ENCODE peak calls at places on chromosomes 4 and X, in five cellular contexts. W, K, B, V and Z are unnamed samples.

GRCh38 chr4:103948244-103949018 is 228.6 kb upstream of the TACR3 start:
- DNase-seq in K (no peak), B (no peak), V (no peak), W (no peak), Z (no peak)

GRCh38 chrX:17923546-17923945 is 62.4 kb upstream of the RAI2 start:
- DNase-seq in V (no peak), B (no peak), W (no peak), K (no peak), Z (no peak)

GRCh38 chr4:186765138-186765537 is 41.5 kb upstream of the FAT1 start:
- DNase-seq in V (no peak), B (no peak), K (no peak), W (no peak), Z (no peak)

GRCh38 chrX:78619829-78620228 is 39.3 kb downstream of the RTL3 start:
- DNase-seq in W (peak; percentile 55), B (no peak), V (no peak), K (no peak), Z (no peak)

GRCh38 chr4:2964077-2964471 is 703 bp downstream of the GRK4 start:
- DNase-seq in B (no peak), V (no peak), W (no peak), K (no peak), Z (no peak)

GRCh38 chrX:154307207-154307606 is 11.6 kb downstream of the TKTL1 start:
- DNase-seq in K (no peak), V (no peak), B (no peak), W (no peak), Z (no peak)

GRCh38 chr4:184450045-184450444 is 24.3 kb downstream of the IRF2 start:
- DNase-seq in K (no peak), B (no peak), V (no peak), W (peak; percentile 78), Z (peak; percentile 71)

GRCh38 chr4:48197643-48198237 is 63.7 kb upstream of the TXK start:
- DNase-seq in W (no peak), K (no peak), V (no peak), B (no peak), Z (no peak)

GRCh38 chr4:104728380-104729122 is 233.9 kb upstream of the CXXC4 start:
- DNase-seq in W (peak; percentile 63), B (no peak), V (peak; percentile 63), K (no peak), Z (peak; percentile 29)

GRCh38 chr4:126144838-126145237 is 830.1 kb downstream of the FAT4 start:
- DNase-seq in W (no peak), K (no peak), B (no peak), V (no peak), Z (peak; percentile 31)

GRCh38 chr4:40245794-40246546 is 49.1 kb downstream of the RHOH start:
- DNase-seq in W (no peak), V (no peak), K (no peak), B (no peak), Z (no peak)

GRCh38 chrX:153920546-153920945 is 5.5 kb downstream of the ARHGAP4 start:
- DNase-seq in V (no peak), K (no peak), B (no peak), W (no peak), Z (no peak)

GRCh38 chrX:101409043-101409442 is 1.0 kb downstream of the HNRNPH2 start:
- DNase-seq in B (no peak), K (no peak), V (no peak), W (no peak), Z (peak; percentile 44)

GRCh38 chrX:20252392-20253231 is 14.1 kb downstream of the RPS6KA3 start:
- DNase-seq in B (peak; percentile 37), V (peak; percentile 25), K (peak; percentile 63), W (peak; percentile 67), Z (peak; percentile 51)

GRCh38 chr4:88709989-88710388 is 12.4 kb upstream of the NAP1L5 start:
- DNase-seq in V (no peak), W (no peak), B (no peak), K (no peak), Z (no peak)

GRCh38 chr4:75172551-75172950 is 239.6 kb downstream of the PARM1 start:
- DNase-seq in W (no peak), V (no peak), K (no peak), B (no peak), Z (no peak)

GRCh38 chrX:28876901-28877300 is 289.7 kb downstream of the IL1RAPL1 start:
- DNase-seq in B (no peak), V (no peak), K (no peak), W (no peak), Z (no peak)

GRCh38 chr4:130336585-130337217 is 1240.7 kb downstream of the C4orf33 start:
- DNase-seq in W (peak; percentile 72), B (peak; percentile 27), V (no peak), K (no peak), Z (peak; percentile 16)

GRCh38 chr4:22744478-22745062 is 51.8 kb downstream of the GBA3 start:
- DNase-seq in V (no peak), W (no peak), K (no peak), B (no peak), Z (no peak)

GRCh38 chr4:38911257-38911656 is 43.7 kb downstream of the FAM114A1 start:
- DNase-seq in V (no peak), K (no peak), B (no peak), W (no peak), Z (no peak)

GRCh38 chrX:65203545-65203944 is 227.3 kb upstream of the ZC4H2 start:
- DNase-seq in K (no peak), W (no peak), B (no peak), V (no peak), Z (no peak)

GRCh38 chrX:95071052-95071451 is 1397.0 kb downstream of the FAM133A start:
- DNase-seq in W (peak; percentile 23), K (no peak), V (no peak), B (no peak), Z (no peak)

GRCh38 chrX:10104958-10105658 is 51.7 kb upstream of the CLCN4 start:
- DNase-seq in V (no peak), W (no peak), K (no peak), B (no peak), Z (peak; percentile 53)